ENCODE peak calls at places on chromosomes 4 and X, in eight cellular contexts. S is MM.1S, T is psoas muscle, A is mesenchymal stem cell, G is aorta, K is IMR-90, Y is GM23248, U is mammary epithelial cell. N is an unnamed sample.

GRCh38 chr4:110816367-110816766 is 193.5 kb upstream of the PITX2 start:
- DNase-seq in S (no peak), T (no peak), A (no peak), G (no peak), K (no peak), Y (peak; percentile 27), U (no peak), N (no peak)

GRCh38 chrX:51894697-51895336 is 1.4 kb downstream of the MAGED1 start:
- DNase-seq in S (peak; percentile 7), T (peak; percentile 55), A (peak; percentile 27), G (no peak), K (peak; percentile 31), Y (peak; percentile 52), U (no peak), N (peak; percentile 15)

GRCh38 chrX:44025611-44026010 is 52.4 kb upstream of the NDP start:
- DNase-seq in S (no peak), T (no peak), A (peak; percentile 86), G (no peak), K (peak; percentile 24), Y (peak; percentile 75), U (no peak), N (no peak)

GRCh38 chr4:57149833-57150232 is 39.6 kb upstream of the IGFBP7 start:
- DNase-seq in S (no peak), T (no peak), A (no peak), G (no peak), K (no peak), Y (no peak), U (no peak), N (no peak)

GRCh38 chr4:76802546-76803021 is 95.4 kb downstream of the SOWAHB start:
- DNase-seq in S (no peak), T (no peak), A (peak; percentile 85), G (no peak), K (peak; percentile 26), Y (peak; percentile 11), U (no peak), N (no peak)

GRCh38 chr4:174038481-174038880 is 245.0 kb downstream of the FBXO8 start:
- DNase-seq in S (no peak), T (no peak), A (no peak), G (no peak), K (no peak), Y (peak; percentile 2), U (no peak), N (no peak)

GRCh38 chrX:123736333-123736921 is 3.6 kb upstream of the THOC2 start:
- DNase-seq in S (no peak), T (no peak), A (peak; percentile 70), G (no peak), K (peak; percentile 90), Y (peak; percentile 67), U (peak; percentile 65), N (no peak)

GRCh38 chr4:54439831-54440243 is 210.7 kb downstream of the PDGFRA start:
- DNase-seq in S (no peak), T (peak; percentile 52), A (peak; percentile 11), G (peak; percentile 53), K (peak; percentile 41), Y (peak; percentile 71), U (peak; percentile 47), N (peak; percentile 18)

GRCh38 chrX:46244451-46244850 is 300.8 kb downstream of the ZNF674 start:
- DNase-seq in S (no peak), T (no peak), A (no peak), G (no peak), K (no peak), Y (peak; percentile 7), U (no peak), N (no peak)

GRCh38 chr4:16516796-16517413 is 290.6 kb upstream of the TAPT1 start:
- DNase-seq in S (no peak), T (no peak), A (peak; percentile 63), G (no peak), K (peak; percentile 85), Y (peak; percentile 77), U (no peak), N (no peak)

GRCh38 chr4:187558391-187558790 is 437.2 kb upstream of the ZFP42 start:
- DNase-seq in S (no peak), T (no peak), A (no peak), G (no peak), K (peak; percentile 48), Y (no peak), U (peak; percentile 24), N (no peak)

GRCh38 chr4:37964734-37965457 is 4.7 kb downstream of the PTTG2 start:
- DNase-seq in S (no peak), T (no peak), A (no peak), G (no peak), K (no peak), Y (no peak), U (no peak), N (no peak)

GRCh38 chr4:142474398-142475087 is 371.6 kb downstream of the INPP4B start:
- DNase-seq in S (peak; percentile 97), T (no peak), A (no peak), G (no peak), K (peak; percentile 9), Y (peak; percentile 56), U (peak; percentile 95), N (no peak)

GRCh38 chr4:14111730-14112171 is 484.2 kb upstream of the BOD1L1 start:
- DNase-seq in S (no peak), T (no peak), A (no peak), G (no peak), K (peak; percentile 13), Y (peak; percentile 89), U (peak; percentile 90), N (no peak)

GRCh38 chr4:89904524-89904923 is 9.9 kb downstream of the MMRN1 start:
- DNase-seq in S (no peak), T (no peak), A (no peak), G (no peak), K (no peak), Y (no peak), U (no peak), N (no peak)

GRCh38 chr4:126697748-126698147 is 935.0 kb upstream of the INTU start:
- DNase-seq in S (no peak), T (no peak), A (no peak), G (no peak), K (peak; percentile 84), Y (peak; percentile 69), U (peak; percentile 74), N (no peak)

GRCh38 chr4:168942985-168943384 is 67.1 kb downstream of the CBR4 start:
- DNase-seq in S (no peak), T (no peak), A (no peak), G (no peak), K (no peak), Y (no peak), U (no peak), N (no peak)

GRCh38 chr4:65063601-65064000 is 606.7 kb downstream of the EPHA5 start:
- DNase-seq in S (no peak), T (no peak), A (no peak), G (no peak), K (no peak), Y (no peak), U (no peak), N (no peak)

GRCh38 chr4:183348706-183349659 is 26.8 kb upstream of the CLDN24 start:
- DNase-seq in S (no peak), T (no peak), A (peak; percentile 92), G (no peak), K (peak; percentile 95), Y (peak; percentile 97), U (peak; percentile 19), N (no peak)

GRCh38 chr4:114474401-114474800 is 124.2 kb upstream of the UGT8 start:
- DNase-seq in S (no peak), T (no peak), A (no peak), G (no peak), K (no peak), Y (no peak), U (no peak), N (no peak)

GRCh38 chr4:74311696-74312313 is 3.5 kb downstream of the EPGN start:
- DNase-seq in S (peak; percentile 81), T (no peak), A (peak; percentile 74), G (no peak), K (peak; percentile 62), Y (peak; percentile 76), U (peak; percentile 56), N (no peak)

GRCh38 chrX:28124416-28124815 is 143.2 kb upstream of the DCAF8L1 start:
- DNase-seq in S (no peak), T (no peak), A (no peak), G (no peak), K (peak; percentile 3), Y (no peak), U (no peak), N (no peak)

GRCh38 chrX:154485150-154486051 is 1.0 kb downstream of the UBL4A start:
- DNase-seq in S (no peak), T (no peak), A (no peak), G (peak; percentile 47), K (no peak), Y (no peak), U (no peak), N (no peak)

DNA sequence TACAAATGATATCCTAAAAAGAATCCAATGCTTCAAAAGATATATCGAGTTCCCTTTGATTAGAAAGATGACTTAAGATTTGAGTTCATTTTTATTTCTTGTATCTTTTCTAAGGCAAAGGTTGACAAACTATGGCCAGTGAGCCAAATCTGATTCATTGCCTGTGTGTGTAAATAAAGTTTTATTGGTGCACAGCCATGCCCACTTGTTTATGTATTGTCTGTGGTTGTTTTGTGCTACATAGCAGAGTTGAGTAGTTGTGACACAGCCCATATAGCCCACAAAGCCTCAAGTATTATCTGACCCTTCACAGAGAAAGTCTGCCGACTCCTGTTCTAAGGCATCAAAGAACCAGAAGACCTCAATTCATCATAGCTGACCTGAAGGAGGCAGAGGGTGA is 32.2 kb upstream of the EIF1AX start:
- DNase-seq in S (no peak), T (no peak), A (no peak), G (no peak), K (no peak), Y (no peak), U (no peak), N (no peak)
- H3K4me3 ChIP-seq in S (no peak overlapping the region), T (no peak overlapping the region), A (no peak overlapping the region), G (no peak overlapping the region), K (no peak overlapping the region), Y (no peak overlapping the region), U (no peak overlapping the region), N (no peak overlapping the region)

GRCh38 chrX:118228041-118228440 is 111.4 kb upstream of the KLHL13 start:
- DNase-seq in S (no peak), T (no peak), A (no peak), G (no peak), K (peak; percentile 46), Y (peak; percentile 17), U (no peak), N (no peak)
- H3K27ac ChIP-seq in S (no peak overlapping the region), T (no peak overlapping the region), A (no peak overlapping the region), G (no peak overlapping the region), K (no peak overlapping the region), Y (no peak overlapping the region), U (no peak overlapping the region), N (no peak overlapping the region)

GRCh38 chr4:1611501-1611870 is 72.6 kb downstream of the FAM53A start:
- DNase-seq in S (no peak), T (peak; percentile 35), A (no peak), G (peak; percentile 35), K (no peak), Y (no peak), U (no peak), N (no peak)
- H3K4me3 ChIP-seq in S (no peak overlapping the region), T (no peak overlapping the region), A (no peak overlapping the region), G (no peak overlapping the region), K (no peak overlapping the region), Y (no peak overlapping the region), U (no peak overlapping the region), N (no peak overlapping the region)

DNA sequence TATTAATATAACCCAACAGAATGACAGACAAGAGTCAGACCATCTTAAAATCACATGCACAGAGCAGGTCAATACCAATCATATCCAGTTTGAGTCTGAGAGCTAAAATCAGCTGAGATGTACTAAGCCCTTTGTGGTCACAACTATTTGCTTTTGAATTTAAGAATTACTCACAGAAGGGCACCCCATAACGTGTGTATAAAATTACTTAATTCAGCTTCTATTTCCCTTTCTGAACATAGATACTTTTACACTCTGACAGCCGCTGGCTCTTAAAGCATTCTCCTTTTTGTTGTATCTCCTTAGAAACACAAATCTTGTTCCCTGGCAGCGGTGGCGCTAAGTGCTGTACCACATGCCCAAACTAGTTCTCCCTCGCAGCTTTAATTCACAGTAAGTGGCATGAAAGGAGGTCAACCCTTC is 14.8 kb upstream of the PPARGC1A start:
- DNase-seq in S (no peak), T (no peak), A (no peak), G (no peak), K (no peak), Y (no peak), U (peak; percentile 67), N (no peak)
- H3K27ac ChIP-seq in S (no peak overlapping the region), T (peak overlapping the region; percentile 80), A (no peak overlapping the region), G (no peak overlapping the region), K (no peak overlapping the region), Y (no peak overlapping the region), U (no peak overlapping the region), N (peak overlapping the region; percentile 83)